ENCODE peak calls at places on chromosomes 3 and 15, in five cellular contexts. One of them, this sample, is unnamed.

GRCh38 chr3:88203537-88204143 is 53.9 kb downstream of the C3orf38 start:
- DNase-seq in astrocyte of the spinal cord: peak
- DNase-seq in BJ: peak
- DNase-seq in upper lobe of left lung: no peak
- DNase-seq in mammary epithelial cell: peak
- DNase-seq in this sample: peak

GRCh38 chr3:184825456-184825855 is 13.5 kb downstream of the VPS8 start:
- DNase-seq in astrocyte of the spinal cord: no peak
- DNase-seq in BJ: no peak
- DNase-seq in upper lobe of left lung: no peak
- DNase-seq in mammary epithelial cell: no peak
- DNase-seq in this sample: peak

GRCh38 chr3:82610236-82610635 is 848.8 kb upstream of the GBE1 start:
- DNase-seq in astrocyte of the spinal cord: no peak
- DNase-seq in BJ: no peak
- DNase-seq in upper lobe of left lung: no peak
- DNase-seq in mammary epithelial cell: peak
- DNase-seq in this sample: no peak

GRCh38 chr15:38624248-38625214 is 59.9 kb upstream of the RASGRP1 start:
- DNase-seq in astrocyte of the spinal cord: no peak
- DNase-seq in BJ: no peak
- DNase-seq in upper lobe of left lung: no peak
- DNase-seq in mammary epithelial cell: peak
- DNase-seq in this sample: peak

GRCh38 chr15:40352221-40352901 is 1.5 kb downstream of the PHGR1 start:
- DNase-seq in astrocyte of the spinal cord: no peak
- DNase-seq in BJ: no peak
- DNase-seq in upper lobe of left lung: no peak
- DNase-seq in mammary epithelial cell: no peak
- DNase-seq in this sample: peak

GRCh38 chr15:88630141-88630721 is 8.6 kb upstream of the ISG20 start:
- DNase-seq in astrocyte of the spinal cord: no peak
- DNase-seq in BJ: no peak
- DNase-seq in upper lobe of left lung: peak
- DNase-seq in mammary epithelial cell: peak
- DNase-seq in this sample: peak

GRCh38 chr3:149808209-149808829 is 4.7 kb upstream of the RNF13 start:
- DNase-seq in astrocyte of the spinal cord: peak
- DNase-seq in BJ: no peak
- DNase-seq in upper lobe of left lung: no peak
- DNase-seq in mammary epithelial cell: peak
- DNase-seq in this sample: peak

GRCh38 chr15:40914013-40914412 is 15.1 kb upstream of the DLL4 start:
- DNase-seq in astrocyte of the spinal cord: no peak
- DNase-seq in BJ: no peak
- DNase-seq in upper lobe of left lung: no peak
- DNase-seq in mammary epithelial cell: no peak
- DNase-seq in this sample: no peak

GRCh38 chr3:99731499-99731898 is 86.2 kb upstream of the CMSS1 start:
- DNase-seq in astrocyte of the spinal cord: no peak
- DNase-seq in BJ: no peak
- DNase-seq in upper lobe of left lung: no peak
- DNase-seq in mammary epithelial cell: no peak
- DNase-seq in this sample: no peak

GRCh38 chr3:181872887-181873286 is 161.2 kb downstream of the SOX2 start:
- DNase-seq in astrocyte of the spinal cord: no peak
- DNase-seq in BJ: no peak
- DNase-seq in upper lobe of left lung: no peak
- DNase-seq in mammary epithelial cell: no peak
- DNase-seq in this sample: no peak

GRCh38 chr3:140545756-140546155 is 132.1 kb upstream of the TRIM42 start:
- DNase-seq in astrocyte of the spinal cord: peak
- DNase-seq in BJ: peak
- DNase-seq in upper lobe of left lung: no peak
- DNase-seq in mammary epithelial cell: no peak
- DNase-seq in this sample: no peak

GRCh38 chr3:68941055-68941454 is 8.7 kb upstream of the TAFA4 start:
- DNase-seq in astrocyte of the spinal cord: no peak
- DNase-seq in BJ: no peak
- DNase-seq in upper lobe of left lung: no peak
- DNase-seq in mammary epithelial cell: no peak
- DNase-seq in this sample: no peak

GRCh38 chr3:159866201-159866746 is 122.4 kb upstream of the IL12A start:
- DNase-seq in astrocyte of the spinal cord: peak
- DNase-seq in BJ: no peak
- DNase-seq in upper lobe of left lung: no peak
- DNase-seq in mammary epithelial cell: no peak
- DNase-seq in this sample: no peak

GRCh38 chr3:180704532-180704931 is 25.2 kb upstream of the CCDC39 start:
- DNase-seq in astrocyte of the spinal cord: no peak
- DNase-seq in BJ: no peak
- DNase-seq in upper lobe of left lung: no peak
- DNase-seq in mammary epithelial cell: no peak
- DNase-seq in this sample: no peak

GRCh38 chr3:180705619-180706018 is 26.3 kb upstream of the CCDC39 start:
- DNase-seq in astrocyte of the spinal cord: no peak
- DNase-seq in BJ: no peak
- DNase-seq in upper lobe of left lung: no peak
- DNase-seq in mammary epithelial cell: no peak
- DNase-seq in this sample: no peak

GRCh38 chr3:180707921-180708320 is 28.6 kb upstream of the CCDC39 start:
- DNase-seq in astrocyte of the spinal cord: no peak
- DNase-seq in BJ: no peak
- DNase-seq in upper lobe of left lung: no peak
- DNase-seq in mammary epithelial cell: no peak
- DNase-seq in this sample: no peak
- H3K4me3 ChIP-seq in astrocyte of the spinal cord: no peak
- H3K4me3 ChIP-seq in BJ: no peak
- H3K4me3 ChIP-seq in upper lobe of left lung: no peak
- H3K4me3 ChIP-seq in mammary epithelial cell: no peak
- H3K4me3 ChIP-seq in this sample: no peak

GRCh38 chr15:44308874-44309273 is 20.4 kb downstream of the GOLM2 start:
- DNase-seq in astrocyte of the spinal cord: no peak
- DNase-seq in BJ: no peak
- DNase-seq in upper lobe of left lung: no peak
- DNase-seq in mammary epithelial cell: no peak
- DNase-seq in this sample: no peak
- H3K4me3 ChIP-seq in astrocyte of the spinal cord: no peak
- H3K4me3 ChIP-seq in BJ: no peak
- H3K4me3 ChIP-seq in upper lobe of left lung: no peak
- H3K4me3 ChIP-seq in mammary epithelial cell: no peak
- H3K4me3 ChIP-seq in this sample: no peak

DNA sequence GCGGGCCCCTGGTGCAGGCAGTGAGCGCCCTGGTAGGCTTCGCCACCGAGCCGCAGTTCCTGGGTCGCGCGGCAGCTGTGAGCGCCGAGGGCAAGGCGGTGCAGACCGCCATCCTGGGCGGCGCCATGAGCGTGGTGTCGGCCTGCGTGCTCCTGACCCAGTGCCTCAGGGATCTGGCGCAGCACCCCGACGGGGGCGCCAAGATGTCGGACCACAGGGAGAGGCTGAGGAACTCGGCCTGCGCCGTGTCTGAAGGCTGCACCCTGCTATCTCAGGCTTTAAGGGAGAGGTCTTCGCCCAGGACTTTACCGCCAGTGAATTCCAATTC is 2.3 kb downstream of the TLNRD1 start:
- DNase-seq in astrocyte of the spinal cord: no peak
- DNase-seq in BJ: no peak
- DNase-seq in upper lobe of left lung: no peak
- DNase-seq in mammary epithelial cell: no peak
- DNase-seq in this sample: no peak
- H3K4me3 ChIP-seq in astrocyte of the spinal cord: no peak
- H3K4me3 ChIP-seq in BJ: peak
- H3K4me3 ChIP-seq in upper lobe of left lung: peak
- H3K4me3 ChIP-seq in mammary epithelial cell: no peak
- H3K4me3 ChIP-seq in this sample: peak

DNA sequence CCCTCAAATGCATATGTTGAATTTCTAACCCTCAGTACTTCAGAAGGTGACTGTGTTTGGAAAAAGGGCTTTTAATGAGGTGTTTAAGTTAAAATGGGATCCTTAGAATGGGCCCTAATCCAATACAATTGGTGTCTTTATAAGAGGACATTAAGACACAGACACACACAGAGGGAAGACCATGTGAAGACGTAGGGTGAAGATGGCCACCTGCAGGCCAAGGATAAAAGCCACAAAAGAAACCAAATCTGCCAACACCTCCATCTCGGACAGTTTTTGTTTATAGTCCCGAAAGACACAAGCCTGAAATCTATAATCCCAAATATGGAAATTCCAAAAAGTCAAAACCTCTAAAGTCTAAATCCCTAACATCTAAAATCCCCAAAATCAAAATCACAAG is 4.1 kb upstream of the MASP1 start:
- DNase-seq in astrocyte of the spinal cord: no peak
- DNase-seq in BJ: no peak
- DNase-seq in upper lobe of left lung: no peak
- DNase-seq in mammary epithelial cell: no peak
- DNase-seq in this sample: no peak
- H3K4me3 ChIP-seq in astrocyte of the spinal cord: no peak
- H3K4me3 ChIP-seq in BJ: no peak
- H3K4me3 ChIP-seq in upper lobe of left lung: no peak
- H3K4me3 ChIP-seq in mammary epithelial cell: no peak
- H3K4me3 ChIP-seq in this sample: no peak

DNA sequence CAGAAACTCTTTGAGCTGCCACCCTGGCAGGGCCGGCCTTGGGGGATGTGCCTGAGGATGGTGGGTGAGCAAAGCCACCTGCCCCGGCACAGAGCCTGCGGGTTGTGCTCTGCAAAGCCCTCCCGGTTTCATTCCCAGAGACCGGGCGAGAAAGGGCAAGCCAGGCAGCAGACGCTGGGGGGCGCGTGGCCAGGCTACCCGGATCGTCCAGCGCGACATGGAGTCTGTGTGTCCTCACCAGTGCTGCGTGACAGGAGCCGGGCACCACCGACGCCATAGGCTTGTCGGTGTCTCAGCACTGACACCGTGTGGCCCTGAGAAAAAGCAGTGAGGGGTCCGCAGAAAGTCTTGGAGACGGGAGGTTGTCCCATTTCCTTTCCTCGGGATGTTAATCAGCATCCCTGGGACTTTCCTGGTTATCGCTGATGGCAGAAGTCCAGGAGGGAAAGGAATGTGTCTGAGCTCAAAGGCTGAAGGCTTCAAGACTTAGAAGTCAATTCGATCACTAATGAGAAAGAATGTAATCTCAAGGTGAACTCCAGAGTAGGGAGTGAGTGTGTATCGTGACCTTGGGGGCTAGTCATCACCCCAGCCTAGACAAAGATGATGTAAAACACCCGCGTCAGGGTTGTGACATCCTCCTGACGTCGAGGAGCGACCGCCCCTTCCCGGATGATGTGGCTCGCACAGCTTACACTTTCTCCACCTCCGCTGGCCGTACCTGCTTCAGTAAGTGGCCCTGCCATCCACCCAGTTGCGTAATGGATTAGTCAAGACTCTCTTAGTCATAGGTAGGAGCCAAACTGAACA is 36.3 kb upstream of the PLA2G4E start:
- DNase-seq in astrocyte of the spinal cord: peak
- DNase-seq in BJ: no peak
- DNase-seq in upper lobe of left lung: peak
- DNase-seq in mammary epithelial cell: peak
- DNase-seq in this sample: peak
- H3K4me3 ChIP-seq in astrocyte of the spinal cord: no peak
- H3K4me3 ChIP-seq in BJ: no peak
- H3K4me3 ChIP-seq in upper lobe of left lung: no peak
- H3K4me3 ChIP-seq in mammary epithelial cell: peak
- H3K4me3 ChIP-seq in this sample: no peak

GRCh38 chr15:63373866-63374548 is 7.6 kb downstream of the CA12 start:
- DNase-seq in astrocyte of the spinal cord: no peak
- DNase-seq in BJ: no peak
- DNase-seq in upper lobe of left lung: no peak
- DNase-seq in mammary epithelial cell: no peak
- DNase-seq in this sample: no peak

GRCh38 chr15:63373330-63373729 is 8.3 kb downstream of the CA12 start:
- DNase-seq in astrocyte of the spinal cord: no peak
- DNase-seq in BJ: no peak
- DNase-seq in upper lobe of left lung: no peak
- DNase-seq in mammary epithelial cell: no peak
- DNase-seq in this sample: no peak

GRCh38 chr15:63371297-63371918 is 10.2 kb downstream of the CA12 start:
- DNase-seq in astrocyte of the spinal cord: peak
- DNase-seq in BJ: no peak
- DNase-seq in upper lobe of left lung: peak
- DNase-seq in mammary epithelial cell: peak
- DNase-seq in this sample: no peak

GRCh38 chr15:63372018-63372705 is 9.5 kb downstream of the CA12 start:
- DNase-seq in astrocyte of the spinal cord: peak
- DNase-seq in BJ: peak
- DNase-seq in upper lobe of left lung: no peak
- DNase-seq in mammary epithelial cell: peak
- DNase-seq in this sample: no peak

DNA sequence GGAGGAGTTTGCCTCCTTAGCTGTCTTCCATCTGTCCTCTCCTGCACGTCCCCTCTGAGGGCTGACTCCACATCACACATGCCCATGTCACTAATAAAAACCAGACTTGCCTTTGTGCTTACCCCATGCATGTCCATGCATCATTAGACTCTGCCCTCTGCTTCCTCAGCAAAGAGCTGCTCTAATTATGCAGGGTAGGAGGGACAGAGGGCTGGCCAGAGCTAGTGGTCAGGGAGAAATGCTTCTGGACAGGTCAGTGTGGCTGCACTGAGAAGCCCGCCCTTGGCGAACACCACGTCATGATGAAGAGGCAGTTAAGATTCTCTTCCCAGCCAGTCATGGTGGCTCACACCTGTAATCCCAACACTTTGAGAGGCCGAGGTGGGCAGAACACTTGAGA is 8.9 kb downstream of the CA12 start:
- DNase-seq in astrocyte of the spinal cord: peak
- DNase-seq in BJ: no peak
- DNase-seq in upper lobe of left lung: no peak
- DNase-seq in mammary epithelial cell: no peak
- DNase-seq in this sample: no peak
- H3K4me3 ChIP-seq in astrocyte of the spinal cord: no peak
- H3K4me3 ChIP-seq in BJ: no peak
- H3K4me3 ChIP-seq in upper lobe of left lung: no peak
- H3K4me3 ChIP-seq in mammary epithelial cell: no peak
- H3K4me3 ChIP-seq in this sample: no peak